ENCODE peak calls at places on chromosomes 16 and 17, in nine cellular contexts. One of them, this sample, is unnamed. For H3K4me1, the result is how much of the 10 kb centered on the place peaks cover.

GRCh38 chr17:16406742-16407674 is 8.4 kb upstream of the TRPV2 start:
- DNase-seq in stomach: no peak
- DNase-seq in A549: peak
- DNase-seq in IMR-90: no peak
- DNase-seq in Peyer's patch: no peak
- DNase-seq in endothelial cell of umbilical vein: no peak
- DNase-seq in ovary: peak
- DNase-seq in spleen: peak
- DNase-seq in adrenal gland: no peak
- DNase-seq in this sample: peak

GRCh38 chr17:18262641-18263040 is 2.2 kb downstream of the MIEF2 start:
- DNase-seq in stomach: peak
- DNase-seq in A549: no peak
- DNase-seq in IMR-90: no peak
- DNase-seq in Peyer's patch: no peak
- DNase-seq in endothelial cell of umbilical vein: no peak
- DNase-seq in ovary: no peak
- DNase-seq in spleen: peak
- DNase-seq in adrenal gland: peak
- DNase-seq in this sample: no peak

GRCh38 chr17:80559688-80560290 is 15.2 kb downstream of the RPTOR start:
- DNase-seq in stomach: no peak
- DNase-seq in A549: no peak
- DNase-seq in IMR-90: peak
- DNase-seq in Peyer's patch: no peak
- DNase-seq in endothelial cell of umbilical vein: no peak
- DNase-seq in ovary: no peak
- DNase-seq in spleen: no peak
- DNase-seq in adrenal gland: no peak
- DNase-seq in this sample: peak

GRCh38 chr17:19409066-19409465 is 2.0 kb upstream of the RNF112 start:
- DNase-seq in stomach: no peak
- DNase-seq in A549: no peak
- DNase-seq in IMR-90: no peak
- DNase-seq in Peyer's patch: no peak
- DNase-seq in endothelial cell of umbilical vein: no peak
- DNase-seq in ovary: no peak
- DNase-seq in spleen: no peak
- DNase-seq in adrenal gland: no peak
- DNase-seq in this sample: no peak

GRCh38 chr16:31513126-31513525 is 4.9 kb upstream of the RUSF1 start:
- DNase-seq in stomach: no peak
- DNase-seq in A549: peak
- DNase-seq in IMR-90: peak
- DNase-seq in Peyer's patch: no peak
- DNase-seq in endothelial cell of umbilical vein: no peak
- DNase-seq in ovary: no peak
- DNase-seq in spleen: no peak
- DNase-seq in adrenal gland: no peak
- DNase-seq in this sample: no peak

GRCh38 chr17:82298538-82299421 is 18.6 kb downstream of the CD7 start:
- DNase-seq in stomach: no peak
- DNase-seq in A549: no peak
- DNase-seq in IMR-90: no peak
- DNase-seq in Peyer's patch: peak
- DNase-seq in endothelial cell of umbilical vein: no peak
- DNase-seq in ovary: no peak
- DNase-seq in spleen: no peak
- DNase-seq in adrenal gland: no peak
- DNase-seq in this sample: no peak

GRCh38 chr17:57001541-57001940 is 23.6 kb downstream of the SCPEP1 start:
- DNase-seq in stomach: no peak
- DNase-seq in A549: no peak
- DNase-seq in IMR-90: no peak
- DNase-seq in Peyer's patch: no peak
- DNase-seq in endothelial cell of umbilical vein: no peak
- DNase-seq in ovary: no peak
- DNase-seq in spleen: no peak
- DNase-seq in adrenal gland: no peak
- DNase-seq in this sample: no peak

GRCh38 chr17:76793775-76794174 is 55.9 kb downstream of the MFSD11 start:
- DNase-seq in stomach: no peak
- DNase-seq in A549: peak
- DNase-seq in IMR-90: peak
- DNase-seq in Peyer's patch: no peak
- DNase-seq in endothelial cell of umbilical vein: peak
- DNase-seq in ovary: no peak
- DNase-seq in spleen: peak
- DNase-seq in adrenal gland: no peak
- DNase-seq in this sample: no peak

GRCh38 chr17:82492647-82493516 is 26.6 kb upstream of the FOXK2 start:
- DNase-seq in stomach: no peak
- DNase-seq in A549: no peak
- DNase-seq in IMR-90: peak
- DNase-seq in Peyer's patch: no peak
- DNase-seq in endothelial cell of umbilical vein: no peak
- DNase-seq in ovary: no peak
- DNase-seq in spleen: no peak
- DNase-seq in adrenal gland: peak
- DNase-seq in this sample: no peak

DNA sequence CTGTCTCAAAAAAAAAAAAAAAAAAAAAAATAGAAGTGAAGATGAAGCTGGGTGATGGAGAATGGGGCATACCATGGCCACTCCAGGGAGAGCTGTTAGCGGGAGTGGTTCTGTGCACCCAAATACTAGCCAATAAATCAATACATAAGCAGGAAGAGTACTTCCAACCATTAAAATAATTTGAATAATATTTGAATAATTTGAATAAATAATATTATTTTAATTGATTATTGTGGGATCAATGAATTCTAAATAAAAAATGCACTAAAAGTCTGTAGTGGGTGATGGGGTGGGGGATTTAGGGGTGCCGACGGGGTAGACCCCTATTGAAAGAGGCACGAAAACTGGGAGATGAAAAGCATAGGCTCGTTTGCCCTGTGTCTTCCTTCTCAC is 41.4 kb upstream of the CMIP start:
- DNase-seq in stomach: no peak
- DNase-seq in A549: no peak
- DNase-seq in IMR-90: no peak
- DNase-seq in Peyer's patch: no peak
- DNase-seq in endothelial cell of umbilical vein: no peak
- DNase-seq in ovary: no peak
- DNase-seq in spleen: no peak
- DNase-seq in adrenal gland: no peak
- DNase-seq in this sample: no peak
- H3K4me3 ChIP-seq in stomach: no peak
- H3K4me3 ChIP-seq in A549: no peak
- H3K4me3 ChIP-seq in IMR-90: no peak
- H3K4me3 ChIP-seq in Peyer's patch: no peak
- H3K4me3 ChIP-seq in endothelial cell of umbilical vein: no peak
- H3K4me3 ChIP-seq in ovary: no peak
- H3K4me3 ChIP-seq in spleen: no peak
- H3K4me3 ChIP-seq in adrenal gland: no peak
- H3K4me3 ChIP-seq in this sample: peak

GRCh38 chr16:70687172-70687531 is 1.3 kb upstream of the MTSS2 start:
- DNase-seq in stomach: no peak
- DNase-seq in A549: no peak
- DNase-seq in IMR-90: no peak
- DNase-seq in Peyer's patch: no peak
- DNase-seq in endothelial cell of umbilical vein: no peak
- DNase-seq in ovary: peak
- DNase-seq in spleen: no peak
- DNase-seq in adrenal gland: no peak
- DNase-seq in this sample: no peak

GRCh38 chr16:70686376-70687171 is 721 bp upstream of the MTSS2 start:
- DNase-seq in stomach: no peak
- DNase-seq in A549: no peak
- DNase-seq in IMR-90: no peak
- DNase-seq in Peyer's patch: no peak
- DNase-seq in endothelial cell of umbilical vein: no peak
- DNase-seq in ovary: peak
- DNase-seq in spleen: no peak
- DNase-seq in adrenal gland: no peak
- DNase-seq in this sample: no peak

GRCh38 chr16:70685061-70685937 is 554 bp downstream of the MTSS2 start:
- DNase-seq in stomach: no peak
- DNase-seq in A549: no peak
- DNase-seq in IMR-90: no peak
- DNase-seq in Peyer's patch: no peak
- DNase-seq in endothelial cell of umbilical vein: no peak
- DNase-seq in ovary: peak
- DNase-seq in spleen: peak
- DNase-seq in adrenal gland: no peak
- DNase-seq in this sample: no peak

GRCh38 chr16:70684146-70685060 is 1.4 kb downstream of the MTSS2 start:
- DNase-seq in stomach: no peak
- DNase-seq in A549: no peak
- DNase-seq in IMR-90: no peak
- DNase-seq in Peyer's patch: no peak
- DNase-seq in endothelial cell of umbilical vein: no peak
- DNase-seq in ovary: peak
- DNase-seq in spleen: peak
- DNase-seq in adrenal gland: no peak
- DNase-seq in this sample: no peak

DNA sequence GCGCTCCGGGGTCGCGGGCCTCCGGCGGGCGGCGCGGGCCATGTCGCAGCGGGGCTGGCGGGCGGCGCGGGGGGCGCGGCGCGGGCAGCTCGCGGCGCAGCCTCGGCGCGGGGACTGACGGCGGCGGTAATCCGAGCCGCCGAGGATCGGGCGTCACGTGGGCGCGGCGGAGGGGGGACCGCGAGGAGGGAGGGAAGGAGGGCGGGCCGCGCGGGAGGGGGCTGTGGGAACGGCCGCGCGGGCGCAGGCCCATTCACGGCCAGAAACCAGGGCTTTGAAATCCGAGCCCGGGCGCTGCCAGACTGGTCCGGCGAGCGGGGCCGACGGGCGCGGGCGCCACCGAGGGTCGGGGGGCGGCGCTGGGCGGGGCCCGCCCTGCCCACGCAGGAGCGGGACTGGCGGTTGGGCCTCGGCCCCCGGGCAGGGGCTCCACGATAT is at the start of gene MTSS2:
- DNase-seq in stomach: peak
- DNase-seq in A549: peak
- DNase-seq in IMR-90: peak
- DNase-seq in Peyer's patch: peak
- DNase-seq in endothelial cell of umbilical vein: peak
- DNase-seq in ovary: peak
- DNase-seq in spleen: peak
- DNase-seq in adrenal gland: peak
- DNase-seq in this sample: peak
- TF ChIP-seq POLR2A in stomach: no peak
- TF ChIP-seq POLR2A in A549: peak
- TF ChIP-seq POLR2A in IMR-90: no peak
- TF ChIP-seq POLR2A in Peyer's patch: no peak
- TF ChIP-seq POLR2A in endothelial cell of umbilical vein: peak
- TF ChIP-seq POLR2A in ovary: peak
- TF ChIP-seq POLR2A in spleen: no peak
- TF ChIP-seq POLR2A in adrenal gland: peak
- TF ChIP-seq POLR2A in this sample: no peak

GRCh38 chr17:10120113-10120485 is 78.3 kb downstream of the GAS7 start:
- DNase-seq in stomach: no peak
- DNase-seq in A549: no peak
- DNase-seq in IMR-90: no peak
- DNase-seq in Peyer's patch: no peak
- DNase-seq in endothelial cell of umbilical vein: no peak
- DNase-seq in ovary: no peak
- DNase-seq in spleen: no peak
- DNase-seq in adrenal gland: no peak
- DNase-seq in this sample: no peak
- H3K4me1 ChIP-seq in stomach: under half
- H3K4me1 ChIP-seq in A549: under half
- H3K4me1 ChIP-seq in IMR-90: under half
- H3K4me1 ChIP-seq in Peyer's patch: under half
- H3K4me1 ChIP-seq in endothelial cell of umbilical vein: under half
- H3K4me1 ChIP-seq in ovary: under half
- H3K4me1 ChIP-seq in spleen: half or more
- H3K4me1 ChIP-seq in adrenal gland: under half
- H3K4me1 ChIP-seq in this sample: under half

GRCh38 chr17:71192848-71193247 is 928.0 kb upstream of the SOX9 start:
- DNase-seq in stomach: no peak
- DNase-seq in A549: no peak
- DNase-seq in IMR-90: peak
- DNase-seq in Peyer's patch: no peak
- DNase-seq in endothelial cell of umbilical vein: no peak
- DNase-seq in ovary: no peak
- DNase-seq in spleen: no peak
- DNase-seq in adrenal gland: no peak
- DNase-seq in this sample: no peak

GRCh38 chr17:71189493-71189831 is 931.4 kb upstream of the SOX9 start:
- DNase-seq in stomach: no peak
- DNase-seq in A549: no peak
- DNase-seq in IMR-90: no peak
- DNase-seq in Peyer's patch: no peak
- DNase-seq in endothelial cell of umbilical vein: no peak
- DNase-seq in ovary: no peak
- DNase-seq in spleen: no peak
- DNase-seq in adrenal gland: no peak
- DNase-seq in this sample: no peak

GRCh38 chr17:71187145-71187878 is 933.5 kb upstream of the SOX9 start:
- DNase-seq in stomach: no peak
- DNase-seq in A549: no peak
- DNase-seq in IMR-90: no peak
- DNase-seq in Peyer's patch: no peak
- DNase-seq in endothelial cell of umbilical vein: no peak
- DNase-seq in ovary: no peak
- DNase-seq in spleen: no peak
- DNase-seq in adrenal gland: no peak
- DNase-seq in this sample: no peak

GRCh38 chr17:71192039-71192555 is 928.7 kb upstream of the SOX9 start:
- DNase-seq in stomach: no peak
- DNase-seq in A549: no peak
- DNase-seq in IMR-90: no peak
- DNase-seq in Peyer's patch: no peak
- DNase-seq in endothelial cell of umbilical vein: no peak
- DNase-seq in ovary: no peak
- DNase-seq in spleen: no peak
- DNase-seq in adrenal gland: no peak
- DNase-seq in this sample: no peak

DNA sequence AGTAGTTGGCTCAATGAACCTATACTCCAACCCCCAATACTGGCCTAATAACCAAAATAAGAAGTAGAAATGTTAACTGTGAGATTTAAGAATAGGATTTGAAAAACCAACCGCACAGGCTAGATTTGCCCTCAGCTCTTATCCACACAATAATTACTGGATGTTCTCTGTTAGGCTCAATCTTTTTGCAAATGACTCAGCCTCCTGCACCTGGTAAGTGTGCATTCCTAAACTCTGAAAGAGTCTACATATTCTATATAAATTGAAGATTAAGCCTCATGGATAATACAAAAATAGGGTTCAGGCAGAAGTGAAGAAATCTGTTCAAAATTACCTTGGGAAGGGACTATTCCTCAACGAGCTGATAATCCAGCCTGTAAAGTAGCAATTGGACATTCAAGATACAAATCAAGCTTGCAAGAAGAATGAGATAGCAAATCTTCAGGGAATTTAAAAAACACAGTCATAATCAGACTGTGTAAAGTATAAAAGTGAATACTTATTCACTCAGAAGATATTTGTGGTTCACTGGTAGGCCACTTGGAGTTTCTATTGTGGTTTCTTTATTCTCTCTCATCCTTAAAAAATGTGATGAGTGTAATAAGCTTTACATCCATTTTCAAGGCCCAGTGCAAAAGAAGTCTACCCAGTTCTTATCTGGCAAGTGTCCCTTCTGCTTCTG is 931.9 kb upstream of the SOX9 start:
- DNase-seq in stomach: no peak
- DNase-seq in A549: no peak
- DNase-seq in IMR-90: peak
- DNase-seq in Peyer's patch: no peak
- DNase-seq in endothelial cell of umbilical vein: no peak
- DNase-seq in ovary: no peak
- DNase-seq in spleen: no peak
- DNase-seq in adrenal gland: no peak
- DNase-seq in this sample: no peak
- H3K4me3 ChIP-seq in stomach: no peak
- H3K4me3 ChIP-seq in A549: no peak
- H3K4me3 ChIP-seq in IMR-90: no peak
- H3K4me3 ChIP-seq in Peyer's patch: no peak
- H3K4me3 ChIP-seq in endothelial cell of umbilical vein: no peak
- H3K4me3 ChIP-seq in ovary: no peak
- H3K4me3 ChIP-seq in spleen: no peak
- H3K4me3 ChIP-seq in adrenal gland: no peak
- H3K4me3 ChIP-seq in this sample: no peak

This sample was measured in testis.